ENCODE peak calls at places on chromosomes 3 and 15, in five cellular contexts. C is H9, I is psoas muscle, T is AG04450, R is A549. M is an unnamed sample.

GRCh38 chr3:16252988-16253387 is 11.8 kb downstream of the DPH3 start:
- DNase-seq in C (no peak), T (no peak), R (no peak), I (no peak), M (no peak)

GRCh38 chr15:22786868-22787698 is 639 bp downstream of the NIPA1 start:
- DNase-seq in T (no peak), R (peak), C (peak), I (peak), M (no peak)

GRCh38 chr15:63372753-63373152 is 8.9 kb downstream of the CA12 start:
- DNase-seq in I (no peak), C (no peak), R (no peak), T (no peak), M (no peak)

GRCh38 chr3:48466386-48467109 is 20.0 kb downstream of the ATRIP start:
- DNase-seq in T (no peak), R (no peak), I (no peak), C (peak), M (no peak)

GRCh38 chr3:48952510-48953118 is 34.0 kb downstream of the ARIH2 start:
- DNase-seq in T (no peak), R (no peak), C (peak), I (no peak), M (no peak)

GRCh38 chr3:124467980-124468902 is 262.0 kb upstream of the UMPS start:
- DNase-seq in R (peak), T (no peak), C (peak), I (no peak), M (no peak)

GRCh38 chr3:27666708-27667107 is 55.4 kb downstream of the EOMES start:
- DNase-seq in T (peak), C (peak), R (no peak), I (peak), M (peak)

GRCh38 chr3:9970020-9970652 is 16.5 kb downstream of the EMC3 start:
- DNase-seq in C (no peak), T (no peak), I (no peak), R (no peak), M (no peak)

GRCh38 chr15:44308415-44308814 is 19.9 kb downstream of the GOLM2 start:
- DNase-seq in C (no peak), R (no peak), T (no peak), I (no peak), M (no peak)

GRCh38 chr3:72255191-72255590 is 470.2 kb upstream of the PROK2 start:
- DNase-seq in I (no peak), T (no peak), R (no peak), C (no peak), M (no peak)

GRCh38 chr3:126969586-126969985 is 13.3 kb upstream of the PLXNA1 start:
- DNase-seq in I (no peak), C (no peak), T (no peak), R (no peak), M (no peak)

GRCh38 chr15:77034620-77035467 is 36.1 kb downstream of the TSPAN3 start:
- DNase-seq in C (peak), I (peak), T (no peak), R (no peak), M (peak)

GRCh38 chr15:56082263-56082761 is 88.9 kb upstream of the NEDD4 start:
- DNase-seq in I (no peak), C (no peak), T (no peak), R (no peak), M (no peak)

GRCh38 chr3:195727596-195728195 is 6.9 kb downstream of the MUC20 start:
- DNase-seq in T (no peak), R (no peak), I (no peak), C (no peak), M (no peak)

GRCh38 chr3:9762871-9763270 is 6.9 kb downstream of the CAMK1 start:
- DNase-seq in T (no peak), I (no peak), C (no peak), R (no peak), M (no peak)

GRCh38 chr3:175965036-175965435 is 1105.9 kb downstream of the NAALADL2 start:
- DNase-seq in C (no peak), I (no peak), R (no peak), T (no peak), M (no peak)

GRCh38 chr3:149808209-149808829 is 4.7 kb upstream of the RNF13 start:
- DNase-seq in C (peak), R (peak), I (peak), T (peak), M (no peak)

GRCh38 chr3:87109431-87109830 is 117.7 kb upstream of the CHMP2B start:
- DNase-seq in C (no peak), R (no peak), I (no peak), T (no peak), M (no peak)

GRCh38 chr15:68277131-68277604 is 377 bp upstream of the FEM1B start:
- DNase-seq in C (no peak), R (peak), I (no peak), T (no peak), M (no peak)

GRCh38 chr15:68279218-68279533 is 1.6 kb downstream of the FEM1B start:
- DNase-seq in T (no peak), C (no peak), I (no peak), R (no peak), M (no peak)

GRCh38 chr15:68279779-68280745 is 2.5 kb downstream of the FEM1B start:
- DNase-seq in I (no peak), T (no peak), R (no peak), C (no peak), M (no peak)

GRCh38 chr15:68277605-68278344 is at the start of gene FEM1B:
- DNase-seq in C (peak), T (peak), R (peak), I (peak), M (peak)

GRCh38 chr15:68278345-68279217 is 1.0 kb downstream of the FEM1B start:
- DNase-seq in C (peak), I (no peak), R (peak), T (no peak), M (no peak)
- TF ChIP-seq CTCF in C (peak), I (no peak), R (no peak), T (peak), M (peak)

DNA sequence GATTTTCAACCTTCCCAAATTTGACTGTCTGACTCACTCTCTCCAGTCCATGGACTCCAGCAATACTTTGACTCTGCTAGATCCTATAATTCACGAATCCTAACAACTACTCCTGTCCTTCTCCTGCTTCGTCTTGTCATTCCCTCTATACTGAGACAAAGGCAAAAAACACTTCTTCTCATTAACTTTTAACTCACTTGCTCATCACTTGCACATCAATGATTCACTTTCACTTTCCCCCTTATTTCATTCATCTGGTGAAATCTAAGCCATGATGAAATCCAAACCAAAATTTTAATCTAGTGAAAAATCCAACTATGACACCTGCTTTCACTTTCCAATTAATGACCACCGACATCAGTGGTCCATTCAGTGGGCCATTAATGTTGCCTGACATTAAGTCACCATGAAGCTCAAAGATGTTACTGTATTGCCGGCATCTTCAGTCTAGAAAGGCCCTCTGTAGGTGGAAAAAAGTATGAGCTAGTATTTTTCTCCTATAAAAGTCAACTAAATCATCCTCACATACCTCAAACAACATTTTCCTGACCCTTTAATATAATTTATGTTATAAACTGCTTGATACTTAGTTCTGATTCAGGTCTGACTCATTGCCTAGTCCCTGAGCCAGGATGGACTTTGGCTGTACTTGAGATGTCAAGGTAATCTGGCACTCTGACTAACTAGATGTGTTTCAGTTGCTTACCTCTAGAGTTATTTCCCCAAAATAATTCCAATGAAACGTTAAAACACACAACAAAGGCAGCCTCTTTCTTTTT is 158.6 kb downstream of the CNTN6 start:
- DNase-seq in I (no peak), R (no peak), C (no peak), T (no peak), M (no peak)
- TF ChIP-seq CTCF in I (no peak), R (no peak), C (peak), T (no peak), M (peak)

DNA sequence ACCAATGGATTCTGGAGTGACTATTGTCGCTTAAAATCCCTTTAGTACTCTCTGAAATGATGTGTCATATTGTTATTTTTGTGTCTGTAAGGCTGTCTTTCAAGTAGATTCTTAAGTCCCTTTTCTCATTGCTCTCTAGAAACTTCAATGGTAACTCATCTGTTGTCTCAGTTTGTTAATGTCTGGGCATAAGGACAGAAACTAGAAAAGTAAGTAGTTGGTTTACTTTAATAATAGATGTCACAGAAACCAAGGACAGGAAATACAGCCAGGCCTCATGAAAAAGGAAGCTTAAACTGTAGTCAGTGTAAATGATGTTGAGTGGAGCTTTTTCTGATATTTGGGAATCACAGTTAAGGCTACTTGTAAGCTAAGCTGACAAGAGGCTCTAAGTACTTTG is 730.2 kb upstream of the DPPA4 start:
- DNase-seq in R (no peak), I (no peak), C (no peak), T (no peak), M (no peak)
- TF ChIP-seq CTCF in R (no peak), I (no peak), C (no peak), T (no peak), M (no peak)

GRCh38 chr3:139202226-139202958 is 141.4 kb upstream of the MRPS22 start:
- DNase-seq in C (peak), I (no peak), T (no peak), R (no peak), M (no peak)
- TF ChIP-seq CTCF in C (peak), I (no peak), T (no peak), R (no peak), M (no peak)

GRCh38 chr15:25937796-25938195 is 74.7 kb upstream of the ATP10A start:
- DNase-seq in C (no peak), I (no peak), R (no peak), T (no peak), M (no peak)

GRCh38 chr15:25930931-25931330 is 67.8 kb upstream of the ATP10A start:
- DNase-seq in T (no peak), I (no peak), R (no peak), C (no peak), M (no peak)

GRCh38 chr15:25931846-25932245 is 68.7 kb upstream of the ATP10A start:
- DNase-seq in T (no peak), C (no peak), R (no peak), I (no peak), M (no peak)

GRCh38 chr15:25936004-25936403 is 72.9 kb upstream of the ATP10A start:
- DNase-seq in I (no peak), R (no peak), T (no peak), C (no peak), M (no peak)

GRCh38 chr15:25933456-25934158 is 70.5 kb upstream of the ATP10A start:
- DNase-seq in R (peak), T (peak), C (peak), I (peak), M (peak)
- TF ChIP-seq CTCF in R (peak), T (peak), C (peak), I (peak), M (peak)

GRCh38 chr15:88610756-88611231 is 10.3 kb upstream of the AEN start:
- DNase-seq in I (no peak), R (no peak), T (no peak), C (peak), M (no peak)
- TF ChIP-seq CTCF in I (no peak), R (no peak), T (peak), C (peak), M (no peak)

GRCh38 chr3:30289324-30289723 is 317.1 kb upstream of the TGFBR2 start:
- DNase-seq in I (no peak), C (no peak), R (no peak), T (no peak), M (no peak)
- TF ChIP-seq CTCF in I (no peak), C (no peak), R (no peak), T (no peak), M (no peak)

M was measured in osteocyte.